ENCODE peak calls at places on chromosome 17, in six cellular contexts. V is upper lobe of left lung, M is A549, B is uterus, Q is tibial artery, T is GM06990. Y is an unnamed sample.

GRCh38 chr17:51869387-51869786 is 289.1 kb downstream of the CA10 start:
- DNase-seq in V (no peak), M (no peak), B (no peak), Q (no peak), T (no peak), Y (peak; percentile 6)

GRCh38 chr17:64492481-64493109 is 4.3 kb downstream of the POLG2 start:
- DNase-seq in V (no peak), M (no peak), B (no peak), Q (no peak), T (no peak), Y (no peak)

GRCh38 chr17:350706-351435 is 1.7 kb downstream of the RPH3AL start:
- DNase-seq in V (no peak), M (peak; percentile 86), B (peak; percentile 75), Q (peak; percentile 83), T (no peak), Y (no peak)

GRCh38 chr17:82105882-82106696 is 8.1 kb upstream of the FASN start:
- DNase-seq in V (peak; percentile 84), M (peak; percentile 88), B (peak; percentile 25), Q (no peak), T (peak; percentile 80), Y (peak; percentile 92)

GRCh38 chr17:65228734-65229390 is 91.7 kb downstream of the RGS9 start:
- DNase-seq in V (no peak), M (no peak), B (no peak), Q (no peak), T (peak; percentile 53), Y (peak; percentile 73)

GRCh38 chr17:33369876-33370275 is 76.8 kb upstream of the ASIC2 start:
- DNase-seq in V (no peak), M (no peak), B (no peak), Q (no peak), T (no peak), Y (no peak)

GRCh38 chr17:70855401-70856054 is 686.2 kb downstream of the KCNJ2 start:
- DNase-seq in V (no peak), M (no peak), B (no peak), Q (no peak), T (no peak), Y (no peak)

GRCh38 chr17:31008374-31009035 is 37.7 kb downstream of the RNF135 start:
- DNase-seq in V (peak; percentile 94), M (no peak), B (peak; percentile 59), Q (peak; percentile 79), T (peak; percentile 80), Y (peak; percentile 78)

GRCh38 chr17:48595107-48595999 is 1.8 kb upstream of the HOXB5 start:
- DNase-seq in V (peak; percentile 50), M (no peak), B (no peak), Q (no peak), T (no peak), Y (no peak)

GRCh38 chr17:39393732-39394131 is 7.7 kb downstream of the FBXL20 start:
- DNase-seq in V (no peak), M (no peak), B (no peak), Q (no peak), T (no peak), Y (no peak)

GRCh38 chr17:45296833-45297124 is 20.0 kb downstream of the MAP3K14 start:
- DNase-seq in V (no peak), M (no peak), B (no peak), Q (no peak), T (no peak), Y (no peak)

GRCh38 chr17:53420035-53420641 is 402.6 kb upstream of the KIF2B start:
- DNase-seq in V (no peak), M (no peak), B (no peak), Q (no peak), T (no peak), Y (no peak)

GRCh38 chr17:14203392-14203791 is 33.3 kb downstream of the CDRT15 start:
- DNase-seq in V (no peak), M (no peak), B (no peak), Q (no peak), T (no peak), Y (no peak)

GRCh38 chr17:50844117-50844700 is 8.8 kb downstream of the WFIKKN2 start:
- DNase-seq in V (no peak), M (no peak), B (no peak), Q (peak; percentile 50), T (no peak), Y (no peak)

GRCh38 chr17:57999496-58000017 is 7.5 kb downstream of the SRSF1 start:
- DNase-seq in V (no peak), M (peak; percentile 53), B (no peak), Q (no peak), T (peak; percentile 36), Y (peak; percentile 43)

GRCh38 chr17:16880121-16880842 is 91.6 kb downstream of the TNFRSF13B start:
- DNase-seq in V (no peak), M (no peak), B (no peak), Q (no peak), T (no peak), Y (no peak)

GRCh38 chr17:45410144-45411091 is 22.3 kb downstream of the ARHGAP27 start:
- DNase-seq in V (peak; percentile 75), M (no peak), B (no peak), Q (no peak), T (peak; percentile 69), Y (peak; percentile 88)

GRCh38 chr17:42525221-42525620 is 10.8 kb upstream of the NAGLU start:
- DNase-seq in V (no peak), M (no peak), B (peak; percentile 10), Q (no peak), T (no peak), Y (no peak)

GRCh38 chr17:15260376-15261062 is 4.6 kb downstream of the PMP22 start:
- DNase-seq in V (peak; percentile 98), M (peak; percentile 83), B (peak; percentile 93), Q (peak; percentile 94), T (peak; percentile 41), Y (peak; percentile 81)
- TF ChIP-seq CTCF in V (peak; percentile 97), M (peak; percentile 98), B (peak; percentile 64), Q (peak; percentile 94), T (peak; percentile 7), Y (peak; percentile 70)

DNA sequence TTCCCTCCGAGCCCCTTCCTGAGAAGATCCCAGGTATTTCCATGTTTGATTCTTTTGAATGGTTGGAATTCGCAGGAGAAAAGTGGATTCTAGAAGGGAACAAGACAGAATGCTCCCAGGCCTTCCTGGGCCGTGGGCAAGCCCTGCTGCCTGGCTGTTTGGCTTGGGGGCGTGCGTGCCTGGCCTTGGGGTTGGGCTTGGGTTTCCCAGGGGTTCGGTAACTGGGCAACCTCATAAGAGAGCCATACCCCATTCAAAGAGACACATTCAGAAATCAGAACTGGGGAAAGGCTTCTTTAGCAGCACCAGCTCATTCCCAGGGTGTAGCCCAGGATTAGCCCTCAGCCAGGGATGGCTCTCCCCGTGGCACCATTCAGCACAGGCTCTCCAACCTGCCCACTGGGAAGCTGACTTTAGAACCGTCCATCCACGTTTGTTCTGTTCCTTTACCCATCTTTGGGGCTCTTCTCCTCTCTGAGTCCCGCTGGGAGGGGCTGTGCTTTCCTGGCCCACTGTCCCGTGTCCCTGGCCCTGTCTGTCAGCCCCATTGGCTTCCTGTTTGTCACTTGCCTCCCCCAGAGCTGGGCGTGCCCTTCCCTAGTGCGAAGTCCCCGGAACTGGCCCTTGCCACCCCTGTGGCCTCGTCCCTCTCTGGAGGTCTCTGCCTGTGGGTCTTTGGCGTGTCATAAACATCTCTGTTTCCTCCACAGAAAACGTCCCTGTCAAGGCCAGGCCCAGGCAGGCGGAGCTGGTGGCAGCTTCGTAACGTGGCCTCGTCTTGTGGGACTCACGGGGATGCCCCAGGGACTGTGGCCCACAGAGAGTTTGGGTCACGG is 7.0 kb downstream of the CHMP6 start:
- DNase-seq in V (no peak), M (no peak), B (no peak), Q (no peak), T (no peak), Y (peak; percentile 24)
- TF ChIP-seq CTCF in V (no peak), M (no peak), B (no peak), Q (no peak), T (no peak), Y (no peak)

GRCh38 chr17:61478026-61478789 is 26.0 kb downstream of the TBX4 start:
- DNase-seq in V (no peak), M (no peak), B (no peak), Q (peak; percentile 53), T (no peak), Y (no peak)
- TF ChIP-seq CTCF in V (no peak), M (no peak), B (no peak), Q (no peak), T (no peak), Y (no peak)

DNA sequence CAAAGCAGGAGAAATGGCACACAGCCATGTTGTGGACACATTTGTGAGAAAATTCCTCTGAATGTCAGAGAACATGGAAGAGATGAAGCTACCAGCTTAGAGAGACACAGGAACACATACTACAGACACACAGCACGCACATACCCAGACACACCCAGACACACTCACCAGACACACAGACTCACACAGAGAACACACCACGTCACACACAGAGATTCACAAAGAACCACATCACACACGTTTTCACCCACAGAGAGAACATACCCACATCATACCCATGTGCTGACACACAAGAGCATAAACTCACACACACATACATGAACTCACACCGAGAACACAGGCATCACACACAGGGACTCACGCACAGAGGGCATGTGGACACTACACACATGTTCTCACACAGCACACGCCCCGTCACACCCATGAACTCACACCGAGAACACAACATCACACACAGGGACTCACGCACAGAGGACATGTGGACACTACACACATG is 124.9 kb downstream of the METRNL start:
- DNase-seq in V (no peak), M (no peak), B (no peak), Q (no peak), T (no peak), Y (no peak)
- TF ChIP-seq CTCF in V (no peak), M (no peak), B (no peak), Q (no peak), T (no peak), Y (no peak)

GRCh38 chr17:7912927-7913524 is 3.1 kb downstream of the RNF227 start:
- DNase-seq in V (no peak), M (peak; percentile 79), B (no peak), Q (no peak), T (no peak), Y (peak; percentile 81)
- TF ChIP-seq CTCF in V (peak; percentile 80), M (peak; percentile 95), B (peak; percentile 61), Q (peak; percentile 70), T (peak; percentile 75), Y (peak; percentile 56)

GRCh38 chr17:8887834-8888703 is 20.6 kb upstream of the PIK3R6 start:
- DNase-seq in V (peak; percentile 81), M (peak; percentile 69), B (no peak), Q (no peak), T (no peak), Y (no peak)
- TF ChIP-seq CTCF in V (no peak), M (peak; percentile 65), B (no peak), Q (no peak), T (no peak), Y (no peak)

DNA sequence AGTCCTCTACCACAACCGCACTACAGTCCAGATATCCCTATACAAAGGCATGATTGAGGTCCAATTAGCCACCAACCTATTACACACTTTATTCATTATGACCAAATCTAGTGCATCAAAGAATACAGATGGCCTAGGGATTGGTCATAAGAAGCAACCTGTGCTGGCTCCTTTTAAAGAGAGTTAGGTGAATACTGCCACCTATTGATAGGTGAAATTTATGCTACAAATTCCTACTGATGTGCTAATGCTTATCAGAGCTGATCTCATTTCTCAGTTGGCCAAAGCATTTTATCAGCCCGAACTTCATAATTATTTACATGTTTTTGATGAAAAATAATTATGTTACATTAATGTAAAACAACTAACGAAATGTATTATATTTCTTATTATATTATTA is 166.3 kb downstream of the ANKFN1 start:
- DNase-seq in V (no peak), M (peak; percentile 41), B (no peak), Q (no peak), T (no peak), Y (peak; percentile 16)
- TF ChIP-seq CTCF in V (peak; percentile 61), M (peak; percentile 68), B (no peak), Q (peak; percentile 22), T (peak; percentile 46), Y (peak; percentile 9)

GRCh38 chr17:55825213-55825612 is 74.4 kb downstream of the PCTP start:
- DNase-seq in V (no peak), M (peak; percentile 13), B (no peak), Q (no peak), T (no peak), Y (no peak)
- TF ChIP-seq CTCF in V (no peak), M (peak; percentile 42), B (no peak), Q (no peak), T (peak; percentile 34), Y (no peak)

Y was measured in GM13976.